ENCODE peak calls at places on chromosomes 12 and 14, in five cellular contexts. G, O, N, P and L are unnamed samples.

GRCh38 chr12:104138747-104139186 is 757 bp upstream of the NFYB start:
- DNase-seq in O (peak; percentile 26), P (no peak), N (no peak), G (peak; percentile 23), L (no peak)

GRCh38 chr14:65344011-65344410 is 68.5 kb upstream of the FUT8 start:
- DNase-seq in O (no peak), G (no peak), P (no peak), N (no peak), L (no peak)

GRCh38 chr12:11143352-11143751 is 8.9 kb upstream of the TAS2R30 start:
- DNase-seq in O (no peak), P (no peak), N (no peak), G (no peak), L (no peak)

GRCh38 chr12:92828565-92828964 is 100.5 kb downstream of the EEA1 start:
- DNase-seq in G (no peak), N (no peak), O (no peak), P (no peak), L (no peak)

GRCh38 chr12:19183121-19183838 is 53.7 kb downstream of the PLEKHA5 start:
- DNase-seq in P (no peak), N (no peak), O (peak; percentile 44), G (no peak), L (no peak)

GRCh38 chr14:81509838-81510452 is 23.7 kb downstream of the SEL1L start:
- DNase-seq in N (no peak), G (no peak), P (no peak), O (no peak), L (no peak)

GRCh38 chr12:25497021-25497420 is 56.1 kb downstream of the LMNTD1 start:
- DNase-seq in O (no peak), N (no peak), G (no peak), P (peak; percentile 10), L (no peak)

GRCh38 chr12:133105620-133106019 is 24.5 kb downstream of the ZNF891 start:
- DNase-seq in N (no peak), G (no peak), P (no peak), O (no peak), L (no peak)

GRCh38 chr12:72346331-72346944 is 74.3 kb downstream of the TRHDE start:
- DNase-seq in N (peak; percentile 60), O (peak; percentile 87), G (peak; percentile 29), P (peak; percentile 60), L (peak; percentile 69)

GRCh38 chr12:58873496-58873895 is 46.8 kb downstream of the LRIG3 start:
- DNase-seq in N (no peak), O (no peak), P (no peak), G (no peak), L (no peak)

GRCh38 chr12:82688035-82688501 is 1.4 kb downstream of the TMTC2 start:
- DNase-seq in N (no peak), O (no peak), G (no peak), P (no peak), L (no peak)

GRCh38 chr14:23629831-23630396 is 6.2 kb upstream of the DHRS2 start:
- DNase-seq in P (no peak), G (no peak), O (no peak), N (no peak), L (no peak)

GRCh38 chr12:58248599-58248998 is 307.2 kb downstream of the ATP23 start:
- DNase-seq in O (no peak), P (no peak), G (no peak), N (no peak), L (no peak)

GRCh38 chr12:57754411-57755193 is at the start of gene MARCHF9:
- DNase-seq in G (peak; percentile 45), O (peak; percentile 64), N (peak; percentile 99), P (peak; percentile 89), L (peak; percentile 58)

GRCh38 chr12:94225506-94225905 is 77.1 kb downstream of the PLXNC1 start:
- DNase-seq in O (no peak), G (no peak), N (no peak), P (no peak), L (peak; percentile 26)

GRCh38 chr14:68982581-68982980 is 3.5 kb upstream of the ACTN1 start:
- DNase-seq in N (no peak), P (no peak), O (no peak), G (no peak), L (no peak)

GRCh38 chr12:16531623-16532022 is 74.3 kb downstream of the LMO3 start:
- DNase-seq in P (no peak), N (no peak), G (no peak), O (peak; percentile 29), L (no peak)

GRCh38 chr12:23847857-23848256 is 101.6 kb downstream of the SOX5 start:
- DNase-seq in P (no peak), O (no peak), N (no peak), G (no peak), L (no peak)

GRCh38 chr14:97458302-97459137 is 661.3 kb downstream of the VRK1 start:
- DNase-seq in O (peak; percentile 21), G (no peak), N (no peak), P (no peak), L (no peak)

GRCh38 chr12:125214289-125214688 is 149.1 kb downstream of the AACS start:
- DNase-seq in P (no peak), G (no peak), O (no peak), N (no peak), L (no peak)

GRCh38 chr12:108980831-108981618 is 39.8 kb downstream of the SVOP start:
- DNase-seq in P (no peak), G (no peak), N (no peak), O (peak; percentile 60), L (no peak)

GRCh38 chr14:39060818-39061437 is 42.1 kb downstream of the SEC23A start:
- DNase-seq in N (no peak), P (no peak), G (no peak), O (no peak), L (no peak)

GRCh38 chr12:65495233-65495632 is 216.8 kb downstream of the MSRB3 start:
- DNase-seq in N (peak; percentile 89), O (no peak), P (no peak), G (no peak), L (no peak)

GRCh38 chr12:59086124-59086523 is 165.8 kb upstream of the LRIG3 start:
- DNase-seq in N (no peak), O (no peak), P (no peak), G (no peak), L (no peak)

GRCh38 chr12:124428136-124428791 is 133.4 kb downstream of the RFLNA start:
- DNase-seq in G (peak; percentile 91), P (no peak), O (no peak), N (no peak), L (peak; percentile 88)

GRCh38 chr14:79404874-79405273 is 806.4 kb downstream of the DIO2 start:
- DNase-seq in P (no peak), O (no peak), G (no peak), N (no peak), L (no peak)

GRCh38 chr14:93458234-93458633 is 27.5 kb downstream of the UNC79 start:
- DNase-seq in P (no peak), O (no peak), G (no peak), N (no peak), L (no peak)

GRCh38 chr14:55129428-55130193 is 559 bp downstream of the LGALS3 start:
- DNase-seq in N (peak; percentile 67), G (peak; percentile 71), P (no peak), O (peak; percentile 51), L (peak; percentile 45)

GRCh38 chr12:120522568-120522967 is 6.4 kb downstream of the COQ5 start:
- DNase-seq in N (no peak), P (no peak), G (no peak), O (no peak), L (no peak)

GRCh38 chr12:62900686-62901272 is 34.2 kb downstream of the PPM1H start:
- DNase-seq in O (peak; percentile 49), N (no peak), P (peak; percentile 48), G (no peak), L (no peak)

GRCh38 chr12:83016226-83016835 is 329.6 kb downstream of the TMTC2 start:
- DNase-seq in N (no peak), P (peak; percentile 80), G (peak; percentile 78), O (peak; percentile 27), L (peak; percentile 28)

GRCh38 chr14:101070540-101071492 is 167.3 kb upstream of the RTL1 start:
- DNase-seq in P (no peak), G (peak; percentile 6), O (no peak), N (peak; percentile 22), L (no peak)

GRCh38 chr12:109946913-109947312 is 46.8 kb downstream of the TCHP start:
- DNase-seq in N (no peak), P (no peak), G (no peak), O (no peak), L (no peak)

DNA sequence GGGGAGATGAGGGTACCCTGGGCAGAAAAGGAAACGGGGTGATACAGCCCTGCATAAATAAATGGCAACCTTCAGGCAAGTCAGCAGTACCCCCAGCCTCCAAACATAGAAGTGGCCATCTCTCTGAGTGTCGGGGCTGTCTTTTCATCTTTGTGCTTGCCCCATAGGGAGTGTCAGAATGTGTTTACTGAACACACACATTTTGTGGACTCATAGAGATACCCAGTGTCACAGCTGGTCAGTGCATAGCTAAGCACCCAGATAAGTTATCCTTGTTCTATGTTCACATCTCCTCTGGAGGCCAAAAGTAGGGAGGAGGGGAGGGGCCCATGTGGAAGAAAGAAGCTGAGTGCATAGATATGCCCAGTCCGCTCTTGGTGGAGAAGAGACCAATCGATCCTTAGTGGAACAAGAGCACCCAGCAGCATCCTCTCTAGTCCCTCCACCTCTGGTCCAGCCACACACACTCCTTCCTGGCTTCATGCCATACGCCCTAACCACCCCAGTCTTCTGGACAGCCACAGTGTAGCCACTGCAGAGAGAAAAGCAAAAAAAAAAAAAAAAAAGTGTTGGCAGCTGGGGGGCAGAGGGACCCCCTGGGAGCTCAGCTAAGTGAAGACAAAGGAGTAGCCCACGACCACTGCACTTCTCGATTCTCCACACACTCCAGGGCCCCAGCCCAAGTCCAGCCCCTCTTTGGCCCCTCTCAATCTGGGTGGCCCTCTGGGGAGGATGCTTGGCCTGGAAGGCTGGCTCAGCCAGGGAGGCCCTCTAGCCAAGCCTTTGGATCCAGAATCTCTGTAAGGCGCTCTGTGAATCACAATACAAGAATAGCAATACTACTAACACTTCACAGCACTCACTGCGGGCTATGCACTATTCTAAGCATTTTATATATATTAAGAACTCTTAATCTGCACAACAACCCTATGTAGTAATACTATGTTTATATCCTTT is 2.6 kb downstream of the ITGA7 start:
- DNase-seq in P (no peak), O (no peak), G (no peak), N (no peak), L (no peak)
- H3K4me1 ChIP-seq in P (peaks cover 6% of the 10 kb centered on the region), O (peaks cover 39% of the 10 kb centered on the region), G (no peaks in the 10 kb centered on the region), N (no peaks in the 10 kb centered on the region), L (no peaks in the 10 kb centered on the region)

GRCh38 chr12:49294804-49295086 is 202 bp upstream of the PRPH start:
- DNase-seq in O (no peak), P (no peak), G (no peak), N (no peak), L (no peak)
- H3K27me3 ChIP-seq in O (peaks cover 90% of the 10 kb centered on the region), P (no peaks in the 10 kb centered on the region), G (peaks cover 24% of the 10 kb centered on the region), N (no peaks in the 10 kb centered on the region), L (no peaks in the 10 kb centered on the region)

DNA sequence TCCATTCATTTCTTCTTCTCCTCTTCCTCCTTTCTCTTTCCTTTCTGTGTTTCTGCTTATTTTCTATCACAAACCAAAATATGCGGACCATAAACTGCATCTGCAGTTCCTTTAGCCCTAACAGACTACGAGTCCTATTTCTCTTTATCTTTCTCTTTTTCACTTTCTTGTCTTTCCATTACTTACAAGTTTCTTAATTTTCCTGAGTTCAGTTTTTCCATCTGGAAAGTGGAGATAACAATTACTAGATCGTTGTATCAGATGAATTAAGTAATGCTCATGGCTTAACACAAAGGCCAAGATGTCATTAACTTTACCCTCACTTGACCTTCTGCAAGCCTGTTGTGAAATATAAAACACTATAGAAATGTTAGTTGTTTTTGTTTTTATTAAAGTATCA is 983 bp upstream of the COPS7A start:
- DNase-seq in G (no peak), N (no peak), O (no peak), P (no peak), L (no peak)
- H3K4me3 ChIP-seq in G (no peak overlapping the region), N (no peak overlapping the region), O (no peak overlapping the region), P (peak overlapping the region; percentile 54), L (peak overlapping the region; percentile 88)

GRCh38 chr12:2290091-2290490 is 237.3 kb downstream of the CACNA1C start:
- DNase-seq in O (no peak), P (no peak), G (no peak), N (no peak), L (no peak)
- H3K4me1 ChIP-seq in O (peaks cover 75% of the 10 kb centered on the region), P (no peaks in the 10 kb centered on the region), G (peaks cover 4% of the 10 kb centered on the region), N (peaks cover 46% of the 10 kb centered on the region), L (no peaks in the 10 kb centered on the region)